ENCODE peak calls at places on chromosomes 5 and 9, in four cellular contexts. J is PC-3, Z is GM12878, O is neural progenitor cell. T is an unnamed sample.

GRCh38 chr5:149886697-149887470 is 57.7 kb downstream of the PDE6A start:
- DNase-seq in O (no peak), Z (no peak), J (no peak), T (peak; percentile 84)

GRCh38 chr9:120711354-120711753 is 2.9 kb downstream of the MEGF9 start:
- DNase-seq in J (no peak), O (no peak), Z (no peak), T (no peak)

GRCh38 chr5:1151316-1151715 is 39.5 kb upstream of the SLC12A7 start:
- DNase-seq in J (no peak), Z (no peak), O (no peak), T (no peak)

GRCh38 chr9:75130621-75131020 is 42.3 kb downstream of the OSTF1 start:
- DNase-seq in O (no peak), J (no peak), Z (no peak), T (peak; percentile 44)

GRCh38 chr9:123360161-123361085 is 4.4 kb downstream of the CRB2 start:
- DNase-seq in O (peak; percentile 98), Z (no peak), J (no peak), T (no peak)

GRCh38 chr9:116569111-116569510 is 118.0 kb upstream of the TRIM32 start:
- DNase-seq in J (no peak), Z (no peak), O (no peak), T (no peak)

GRCh38 chr9:79824265-79824664 is 252.5 kb downstream of the TLE4 start:
- DNase-seq in Z (no peak), O (no peak), J (no peak), T (no peak)

GRCh38 chr5:177361418-177362101 is 3.8 kb downstream of the RGS14 start:
- DNase-seq in O (no peak), Z (no peak), J (no peak), T (no peak)

GRCh38 chr5:142053434-142054253 is 40.8 kb upstream of the GNPDA1 start:
- DNase-seq in J (peak; percentile 59), O (no peak), Z (no peak), T (peak; percentile 36)

GRCh38 chr9:88076286-88077070 is 61.8 kb downstream of the SPATA31C2 start:
- DNase-seq in J (peak; percentile 81), Z (no peak), O (peak; percentile 83), T (peak; percentile 85)

GRCh38 chr5:418681-419121 is 24.3 kb upstream of the EXOC3 start:
- DNase-seq in J (no peak), O (no peak), Z (no peak), T (no peak)

GRCh38 chr5:84411832-84412605 is 27.3 kb upstream of the EDIL3 start:
- DNase-seq in O (no peak), Z (no peak), J (no peak), T (peak; percentile 7)

GRCh38 chr5:120382813-120383212 is 81.3 kb upstream of the PRR16 start:
- DNase-seq in O (no peak), J (no peak), Z (no peak), T (no peak)

GRCh38 chr5:115379622-115380344 is 83.3 kb upstream of the CCDC112 start:
- DNase-seq in Z (peak; percentile 24), J (peak; percentile 79), O (no peak), T (peak; percentile 54)

GRCh38 chr9:32486839-32487562 is 39.0 kb downstream of the RIGI start:
- DNase-seq in Z (no peak), J (no peak), O (no peak), T (peak; percentile 17)

GRCh38 chr9:120708526-120709224 is 5.6 kb downstream of the MEGF9 start:
- DNase-seq in Z (no peak), O (no peak), J (peak; percentile 68), T (peak; percentile 72)

GRCh38 chr5:15794117-15794985 is 294.4 kb downstream of the FBXL7 start:
- DNase-seq in J (no peak), O (no peak), Z (no peak), T (peak; percentile 12)

GRCh38 chr5:9354336-9355081 is 191.4 kb downstream of the SEMA5A start:
- DNase-seq in O (no peak), Z (no peak), J (no peak), T (no peak)

GRCh38 chr9:91176426-91176825 is 185.3 kb downstream of the AUH start:
- DNase-seq in Z (no peak), O (no peak), J (no peak), T (no peak)

GRCh38 chr5:141508808-141509611 is 20.1 kb downstream of the PCDHGC5 start:
- DNase-seq in Z (no peak), J (peak; percentile 79), O (peak; percentile 93), T (peak; percentile 91)

GRCh38 chr5:152542741-152543140 is 137.7 kb upstream of the NMUR2 start:
- DNase-seq in J (peak; percentile 25), O (peak; percentile 74), Z (no peak), T (peak; percentile 12)

GRCh38 chr5:165209101-165209727 is 1703.8 kb downstream of the MAT2B start:
- DNase-seq in J (peak; percentile 53), O (peak; percentile 37), Z (no peak), T (peak; percentile 24)

GRCh38 chr5:5474961-5475360 is 52.5 kb downstream of the ICE1 start:
- DNase-seq in O (no peak), Z (no peak), J (no peak), T (no peak)

GRCh38 chr5:39775058-39775457 is 350.3 kb upstream of the DAB2 start:
- DNase-seq in Z (no peak), J (peak; percentile 48), O (no peak), T (peak; percentile 71)

GRCh38 chr5:64229163-64229774 is 63.6 kb downstream of the RNF180 start:
- DNase-seq in O (peak; percentile 53), J (peak; percentile 76), Z (no peak), T (peak; percentile 9)

GRCh38 chr5:155539958-155540595 is 526.5 kb downstream of the KIF4B start:
- DNase-seq in J (no peak), Z (no peak), O (peak; percentile 20), T (no peak)

GRCh38 chr9:121620777-121621437 is 30.5 kb upstream of the DAB2IP start:
- DNase-seq in Z (no peak), J (no peak), O (peak; percentile 74), T (no peak)

GRCh38 chr5:132526290-132526973 is 16.9 kb downstream of the IL5 start:
- DNase-seq in J (peak; percentile 79), Z (peak; percentile 53), O (peak; percentile 72), T (no peak)

GRCh38 chr5:3049261-3049660 is 297.8 kb upstream of the IRX2 start:
- DNase-seq in Z (no peak), J (no peak), O (no peak), T (no peak)

GRCh38 chr5:124377386-124377785 is 369.1 kb downstream of the ZNF608 start:
- DNase-seq in J (no peak), O (no peak), Z (no peak), T (no peak)

GRCh38 chr5:133977858-133978257 is 9.4 kb upstream of the C5orf15 start:
- DNase-seq in O (no peak), Z (no peak), J (no peak), T (peak; percentile 81)

GRCh38 chr5:157345485-157345884 is 79.6 kb downstream of the CYFIP2 start:
- DNase-seq in J (no peak), O (no peak), Z (no peak), T (no peak)

GRCh38 chr9:119005162-119005561 is 364.1 kb downstream of the BRINP1 start:
- DNase-seq in O (peak; percentile 55), J (no peak), Z (no peak), T (peak; percentile 43)

GRCh38 chr5:150560401-150561191 is 52.7 kb downstream of the NDST1 start:
- DNase-seq in J (peak; percentile 95), Z (peak; percentile 42), O (peak; percentile 89), T (peak; percentile 49)

GRCh38 chr9:89137548-89138462 is 40.8 kb downstream of the SHC3 start:
- DNase-seq in J (peak; percentile 90), Z (no peak), O (no peak), T (peak; percentile 95)

GRCh38 chr5:114184006-114184405 is 177.9 kb upstream of the KCNN2 start:
- DNase-seq in O (no peak), Z (no peak), J (no peak), T (peak; percentile 23)

GRCh38 chr5:130471-131175 is 38.7 kb downstream of the PLEKHG4B start:
- DNase-seq in Z (no peak), J (no peak), O (no peak), T (peak; percentile 69)

GRCh38 chr9:121698627-121699270 is 47.3 kb downstream of the DAB2IP start:
- DNase-seq in Z (no peak), O (peak; percentile 95), J (peak; percentile 12), T (no peak)

GRCh38 chr9:29514336-29514735 is 1941.1 kb upstream of the C9orf72 start:
- DNase-seq in O (peak; percentile 36), Z (no peak), J (no peak), T (no peak)

GRCh38 chr5:107916731-107917725 is 246.3 kb upstream of the EFNA5 start:
- DNase-seq in O (no peak), Z (no peak), J (no peak), T (no peak)

DNA sequence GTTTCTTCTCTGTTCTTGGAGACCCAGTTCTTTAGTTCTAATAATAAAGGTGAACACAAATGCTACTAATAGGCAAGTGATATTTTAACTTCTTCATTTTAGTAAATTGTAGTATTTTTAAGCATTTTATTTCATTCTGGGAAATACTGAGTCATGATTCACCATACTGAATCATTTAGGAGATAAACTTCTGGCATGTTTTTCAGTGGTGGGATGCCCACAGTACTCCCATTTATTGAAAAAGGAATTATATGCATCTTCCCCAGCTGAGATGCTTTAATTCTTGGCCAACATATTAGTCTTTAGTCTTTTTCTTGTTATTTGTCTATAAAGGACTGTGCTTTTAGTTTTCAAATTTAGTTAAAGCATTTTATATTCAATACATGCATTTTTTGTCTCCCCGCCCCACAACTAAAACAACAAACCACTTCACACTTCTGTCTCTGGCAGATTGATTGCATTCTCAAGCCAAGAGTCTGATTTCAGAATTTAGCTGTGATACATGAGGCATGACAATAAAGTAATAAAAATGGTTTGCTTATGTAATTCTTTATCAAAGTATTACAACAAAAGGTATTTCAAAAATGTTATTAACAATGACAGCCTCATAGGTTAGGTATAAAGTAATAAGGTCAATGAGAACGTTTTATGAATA is 125.2 kb upstream of the CDH18 start:
- DNase-seq in Z (no peak), J (no peak), O (no peak), T (peak; percentile 64)
- TF ChIP-seq EZH2 in Z (no peak), J (no peak), O (no peak), T (no peak)

GRCh38 chr9:37031902-37032301 is 2.2 kb downstream of the PAX5 start:
- DNase-seq in O (peak; percentile 35), J (no peak), Z (no peak), T (no peak)
- H3K27me3 ChIP-seq in O (peaks cover 100% of the 10 kb centered on the region), J (peaks cover 16% of the 10 kb centered on the region), Z (no peaks in the 10 kb centered on the region), T (peaks cover 97% of the 10 kb centered on the region)

GRCh38 chr5:29252390-29252789 is 1941.1 kb upstream of the CDH6 start:
- DNase-seq in Z (no peak), J (no peak), O (peak; percentile 5), T (no peak)
- TF ChIP-seq CTCF in Z (no peak), J (peak; percentile 36), O (peak; percentile 36), T (no peak)

GRCh38 chr9:93911871-93912554 is 43.1 kb downstream of the BARX1 start:
- DNase-seq in J (no peak), O (no peak), Z (no peak), T (no peak)
- TF ChIP-seq EZH2 in J (no peak), O (no peak), Z (no peak), T (no peak)